ENCODE peak calls at places on chromosome 10, in four cellular contexts. A is breast epithelium, N is spleen, L is GM12891. X is an unnamed sample.

GRCh38 chr10:117137031-117137910 is 799 bp downstream of the VAX1 start:
- DNase-seq in N (no peak), A (no peak), L (no peak), X (peak)

GRCh38 chr10:101778781-101779543 is 3.0 kb upstream of the FGF8 start:
- DNase-seq in N (peak), L (no peak), A (no peak), X (no peak)

GRCh38 chr10:62079885-62080559 is 178.5 kb downstream of the ARID5B start:
- DNase-seq in A (no peak), N (no peak), L (no peak), X (no peak)

GRCh38 chr10:68333452-68333851 is 724 bp upstream of the PBLD start:
- DNase-seq in N (no peak), A (no peak), L (no peak), X (no peak)

GRCh38 chr10:86258488-86258887 is 108.1 kb downstream of the GRID1 start:
- DNase-seq in N (no peak), L (no peak), A (no peak), X (peak)

GRCh38 chr10:100391163-100392002 is 44.4 kb downstream of the SCD start:
- DNase-seq in A (no peak), N (no peak), L (no peak), X (no peak)

GRCh38 chr10:124039432-124040086 is 53.8 kb downstream of the CHST15 start:
- DNase-seq in L (no peak), N (peak), A (no peak), X (no peak)

GRCh38 chr10:525565-526315 is 163.7 kb downstream of the DIP2C start:
- DNase-seq in N (peak), L (no peak), A (no peak), X (no peak)

GRCh38 chr10:103448751-103449150 is 3.4 kb downstream of the CALHM2 start:
- DNase-seq in N (no peak), L (no peak), A (no peak), X (peak)

GRCh38 chr10:87817291-87817872 is 644 bp downstream of the ATAD1 start:
- DNase-seq in A (no peak), L (no peak), N (no peak), X (no peak)

GRCh38 chr10:79324032-79324695 is 23.1 kb upstream of the PPIF start:
- DNase-seq in L (no peak), A (no peak), N (peak), X (no peak)

GRCh38 chr10:100841528-100841927 is 71.2 kb upstream of the SLF2 start:
- DNase-seq in L (no peak), A (no peak), N (no peak), X (no peak)

GRCh38 chr10:101840741-101841453 is 2.7 kb downstream of the KCNIP2 start:
- DNase-seq in N (peak), A (peak), L (peak), X (no peak)

GRCh38 chr10:9294132-9294663 is 1239.7 kb downstream of the GATA3 start:
- DNase-seq in N (no peak), L (no peak), A (no peak), X (no peak)

GRCh38 chr10:102596506-102596971 is 47.7 kb upstream of the TRIM8 start:
- DNase-seq in A (no peak), L (peak), N (no peak), X (no peak)

GRCh38 chr10:127117125-127117524 is 79.3 kb downstream of the INSYN2A start:
- DNase-seq in L (no peak), A (no peak), N (no peak), X (no peak)

GRCh38 chr10:44569193-44570091 is 184.5 kb upstream of the CXCL12 start:
- DNase-seq in L (no peak), N (no peak), A (no peak), X (peak)

GRCh38 chr10:125691160-125691981 is 8.4 kb upstream of the TEX36 start:
- DNase-seq in L (no peak), N (no peak), A (no peak), X (no peak)

GRCh38 chr10:89347706-89348457 is 20.1 kb downstream of the IFIT3 start:
- DNase-seq in N (no peak), L (no peak), A (no peak), X (no peak)
- TF ChIP-seq POLR2AphosphoS5 in N (no peak), L (no peak), A (no peak), X (no peak)

GRCh38 chr10:7634142-7634894 is 32.4 kb downstream of the ITIH5 start:
- DNase-seq in L (no peak), N (no peak), A (no peak), X (no peak)
- TF ChIP-seq POLR2AphosphoS5 in L (no peak), N (no peak), A (no peak), X (no peak)

DNA sequence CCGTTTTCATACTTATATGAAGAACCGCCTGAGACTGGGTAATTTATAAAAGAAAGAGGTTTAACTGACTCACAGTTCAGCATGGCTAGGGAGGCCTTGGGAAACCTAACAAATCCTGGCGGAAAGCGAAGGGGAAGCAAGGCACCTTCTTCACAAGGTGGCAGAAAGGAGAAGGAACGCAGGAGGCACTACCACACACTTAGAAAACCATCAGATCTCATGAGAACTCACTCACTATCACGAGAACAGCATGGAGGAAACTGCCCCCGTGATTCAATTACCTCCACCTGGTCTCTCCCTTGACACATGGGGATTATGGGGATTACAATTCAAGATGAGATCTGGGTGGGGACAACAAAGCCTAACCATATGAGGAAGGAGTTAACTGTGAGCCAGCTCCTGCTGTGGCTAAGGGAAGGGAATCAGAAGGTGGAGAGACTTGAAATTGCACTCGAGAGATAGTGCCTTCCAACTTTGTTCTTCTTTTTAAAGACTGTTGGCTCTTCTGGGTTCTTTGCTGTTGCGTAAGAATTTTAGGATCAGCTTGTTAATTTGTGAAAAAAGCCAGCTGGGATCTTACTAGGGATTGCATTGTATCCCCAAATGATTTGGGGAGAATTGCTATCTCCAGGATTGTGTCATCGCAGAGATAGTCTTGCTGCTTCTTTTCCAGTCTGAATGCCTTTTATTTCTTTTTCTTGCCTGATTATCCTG is 21.0 kb downstream of the OPTN start:
- DNase-seq in L (no peak), N (no peak), A (no peak), X (no peak)
- TF ChIP-seq POLR2AphosphoS5 in L (no peak), N (no peak), A (no peak), X (peak)

GRCh38 chr10:132520147-132520811 is 17.3 kb upstream of the INPP5A start:
- DNase-seq in A (no peak), N (peak), L (no peak), X (no peak)

GRCh38 chr10:132517951-132518521 is 19.6 kb upstream of the INPP5A start:
- DNase-seq in A (no peak), N (peak), L (no peak), X (no peak)

GRCh38 chr10:132516771-132517725 is 20.5 kb upstream of the INPP5A start:
- DNase-seq in A (peak), N (peak), L (no peak), X (peak)

GRCh38 chr10:132519382-132520146 is 18.0 kb upstream of the INPP5A start:
- DNase-seq in A (no peak), L (no peak), N (peak), X (no peak)

GRCh38 chr10:132518572-132519381 is 18.8 kb upstream of the INPP5A start:
- DNase-seq in A (peak), N (peak), L (no peak), X (no peak)
- TF ChIP-seq POLR2AphosphoS5 in A (no peak), N (peak), L (no peak), X (no peak)

DNA sequence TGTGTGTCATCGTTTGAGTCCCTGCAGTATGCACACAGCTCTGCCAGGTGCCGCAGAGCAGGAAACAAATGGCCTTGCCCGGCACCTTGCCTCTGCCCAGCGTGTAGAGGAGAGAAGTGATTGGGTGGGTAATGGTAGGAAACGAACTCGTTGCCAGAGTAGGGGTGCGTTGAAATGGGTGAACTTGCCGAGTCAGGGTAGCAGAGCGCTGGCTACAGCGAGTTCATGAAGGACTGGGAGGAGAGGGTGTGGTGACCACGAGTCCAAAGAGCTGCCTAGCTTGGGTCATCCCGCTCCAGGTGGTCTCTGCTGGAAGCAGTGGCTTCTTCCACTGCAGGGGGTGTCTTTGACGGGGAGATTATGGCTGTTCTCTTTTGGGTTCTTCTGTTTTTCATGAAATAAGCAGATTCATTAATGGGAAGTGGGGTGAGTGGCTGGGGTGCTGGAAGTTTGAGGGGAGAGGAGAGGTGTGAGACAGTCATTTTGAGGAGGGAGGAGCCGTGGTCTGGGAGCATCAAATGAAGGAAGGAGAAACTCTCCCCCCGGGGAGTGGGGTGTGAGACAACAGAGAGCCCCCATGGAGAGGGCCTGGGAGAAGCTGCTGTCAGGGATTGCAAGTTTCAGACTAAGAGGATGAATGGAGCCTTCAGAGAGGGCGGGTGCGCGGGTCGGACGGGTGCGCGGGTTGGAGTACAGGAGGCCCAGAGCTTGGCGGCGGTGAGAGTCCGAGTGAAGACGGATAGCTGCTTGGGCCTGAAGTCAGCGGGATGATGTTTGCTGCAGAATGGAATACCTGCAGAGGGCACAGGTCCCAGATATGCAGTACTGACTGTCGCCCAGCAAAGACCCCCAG is 26.2 kb downstream of the PPP2R2D start:
- DNase-seq in L (no peak), A (no peak), N (no peak), X (no peak)
- TF ChIP-seq POLR2AphosphoS5 in L (no peak), A (no peak), N (no peak), X (no peak)

GRCh38 chr10:27240891-27241639 is 468 bp upstream of the ACBD5 start:
- DNase-seq in N (peak), L (no peak), A (no peak), X (peak)
- TF ChIP-seq POLR2AphosphoS5 in N (no peak), L (no peak), A (no peak), X (no peak)

DNA sequence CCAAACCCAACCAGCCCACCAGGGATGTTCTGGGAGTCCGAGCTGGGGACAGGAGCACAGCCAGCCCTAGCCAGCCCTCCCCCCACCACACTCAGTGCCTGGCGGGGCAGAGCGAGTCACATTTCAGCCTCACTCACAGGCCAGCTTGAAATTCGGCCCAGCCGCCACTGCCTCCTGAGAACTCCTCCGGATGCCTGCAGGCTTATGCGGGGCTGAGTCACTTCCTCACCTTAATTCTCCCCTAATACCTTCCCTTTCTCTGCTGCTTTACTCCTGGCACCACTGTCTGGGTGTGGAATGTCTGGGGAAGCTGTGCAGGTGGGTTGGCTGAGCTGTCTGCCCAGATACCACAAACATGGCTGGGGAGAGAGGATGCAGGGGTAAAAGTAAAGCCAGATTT is 22.6 kb upstream of the DLG5 start:
- DNase-seq in N (no peak), A (peak), L (no peak), X (no peak)
- TF ChIP-seq POLR2AphosphoS5 in N (no peak), A (no peak), L (no peak), X (peak)

GRCh38 chr10:119391430-119392313 is 150.8 kb downstream of the RGS10 start:
- DNase-seq in N (no peak), L (no peak), A (no peak), X (no peak)
- TF ChIP-seq POLR2AphosphoS5 in N (peak), L (no peak), A (no peak), X (no peak)

GRCh38 chr10:110507303-110507702 is 9.6 kb downstream of the DUSP5 start:
- DNase-seq in L (no peak), N (no peak), A (no peak), X (no peak)
- TF ChIP-seq POLR2AphosphoS5 in L (no peak), N (no peak), A (no peak), X (no peak)

GRCh38 chr10:75742355-75742754 is 310.9 kb downstream of the LRMDA start:
- DNase-seq in A (no peak), N (no peak), L (no peak), X (no peak)

GRCh38 chr10:75736889-75737610 is 305.6 kb downstream of the LRMDA start:
- DNase-seq in A (peak), L (no peak), N (no peak), X (no peak)

GRCh38 chr10:75743231-75743864 is 311.9 kb downstream of the LRMDA start:
- DNase-seq in N (no peak), A (no peak), L (no peak), X (no peak)

GRCh38 chr10:75740541-75740940 is 309.1 kb downstream of the LRMDA start:
- DNase-seq in L (no peak), N (no peak), A (no peak), X (no peak)

GRCh38 chr10:75739454-75740143 is 308.2 kb downstream of the LRMDA start:
- DNase-seq in A (no peak), L (no peak), N (no peak), X (no peak)
- TF ChIP-seq POLR2AphosphoS5 in A (no peak), L (no peak), N (no peak), X (no peak)

X was measured in vagina.